ENCODE peak calls at places on chromosomes 4 and X, in nine cellular contexts. One of them, this sample, is unnamed.

GRCh38 chr4:26590639-26591038 is 6.8 kb downstream of the TBC1D19 start:
- DNase-seq in GM04504: no peak
- DNase-seq in substantia nigra: no peak
- DNase-seq in Right ventricle myocardium superior: no peak
- DNase-seq in upper lobe of left lung: no peak
- DNase-seq in NCI-H2029: no peak
- DNase-seq in Panc1: no peak
- DNase-seq in activated naive CD4-positive, alpha-beta T cell treated with anti-CD3 and anti-CD28 coated beads, Interleukin-2, amount 50 U/mL, for 72 hours: no peak
- DNase-seq in activated CD4-positive, alpha-beta T cell treated with anti-CD3 and anti-CD28 coated beads, Interleukin-2, amount 50 U/mL, for 1 hour: no peak
- DNase-seq in this sample: no peak

GRCh38 chr4:12975511-12975910 is 508.6 kb downstream of the RAB28 start:
- DNase-seq in activated naive CD4-positive, alpha-beta T cell treated with anti-CD3 and anti-CD28 coated beads, Interleukin-2, amount 50 U/mL, for 72 hours: no peak
- DNase-seq in substantia nigra: no peak
- DNase-seq in NCI-H2029: no peak
- DNase-seq in Panc1: no peak
- DNase-seq in upper lobe of left lung: no peak
- DNase-seq in activated CD4-positive, alpha-beta T cell treated with anti-CD3 and anti-CD28 coated beads, Interleukin-2, amount 50 U/mL, for 1 hour: no peak
- DNase-seq in Right ventricle myocardium superior: no peak
- DNase-seq in GM04504: no peak
- DNase-seq in this sample: no peak

GRCh38 chrX:335758-336155 is 17.2 kb upstream of the GTPBP6 start:
- DNase-seq in activated naive CD4-positive, alpha-beta T cell treated with anti-CD3 and anti-CD28 coated beads, Interleukin-2, amount 50 U/mL, for 72 hours: no peak
- DNase-seq in Panc1: no peak
- DNase-seq in activated CD4-positive, alpha-beta T cell treated with anti-CD3 and anti-CD28 coated beads, Interleukin-2, amount 50 U/mL, for 1 hour: no peak
- DNase-seq in Right ventricle myocardium superior: peak
- DNase-seq in NCI-H2029: no peak
- DNase-seq in substantia nigra: no peak
- DNase-seq in GM04504: no peak
- DNase-seq in upper lobe of left lung: no peak
- DNase-seq in this sample: peak

GRCh38 chrX:94751611-94752010 is 1077.6 kb downstream of the FAM133A start:
- DNase-seq in Right ventricle myocardium superior: no peak
- DNase-seq in upper lobe of left lung: no peak
- DNase-seq in GM04504: no peak
- DNase-seq in NCI-H2029: no peak
- DNase-seq in activated CD4-positive, alpha-beta T cell treated with anti-CD3 and anti-CD28 coated beads, Interleukin-2, amount 50 U/mL, for 1 hour: no peak
- DNase-seq in substantia nigra: no peak
- DNase-seq in Panc1: no peak
- DNase-seq in activated naive CD4-positive, alpha-beta T cell treated with anti-CD3 and anti-CD28 coated beads, Interleukin-2, amount 50 U/mL, for 72 hours: no peak
- DNase-seq in this sample: no peak

GRCh38 chr4:8729408-8730149 is 137.0 kb downstream of the CPZ start:
- DNase-seq in NCI-H2029: no peak
- DNase-seq in upper lobe of left lung: peak
- DNase-seq in activated CD4-positive, alpha-beta T cell treated with anti-CD3 and anti-CD28 coated beads, Interleukin-2, amount 50 U/mL, for 1 hour: no peak
- DNase-seq in Right ventricle myocardium superior: no peak
- DNase-seq in GM04504: no peak
- DNase-seq in Panc1: no peak
- DNase-seq in substantia nigra: no peak
- DNase-seq in activated naive CD4-positive, alpha-beta T cell treated with anti-CD3 and anti-CD28 coated beads, Interleukin-2, amount 50 U/mL, for 72 hours: peak
- DNase-seq in this sample: peak

GRCh38 chrX:23666282-23666681 is 1.0 kb upstream of the PRDX4 start:
- DNase-seq in activated naive CD4-positive, alpha-beta T cell treated with anti-CD3 and anti-CD28 coated beads, Interleukin-2, amount 50 U/mL, for 72 hours: no peak
- DNase-seq in substantia nigra: no peak
- DNase-seq in activated CD4-positive, alpha-beta T cell treated with anti-CD3 and anti-CD28 coated beads, Interleukin-2, amount 50 U/mL, for 1 hour: no peak
- DNase-seq in Right ventricle myocardium superior: no peak
- DNase-seq in Panc1: no peak
- DNase-seq in NCI-H2029: no peak
- DNase-seq in upper lobe of left lung: no peak
- DNase-seq in GM04504: no peak
- DNase-seq in this sample: no peak

GRCh38 chr4:51906167-51906647 is 63.3 kb downstream of the DCUN1D4 start:
- DNase-seq in Right ventricle myocardium superior: no peak
- DNase-seq in GM04504: no peak
- DNase-seq in upper lobe of left lung: no peak
- DNase-seq in activated CD4-positive, alpha-beta T cell treated with anti-CD3 and anti-CD28 coated beads, Interleukin-2, amount 50 U/mL, for 1 hour: no peak
- DNase-seq in NCI-H2029: no peak
- DNase-seq in activated naive CD4-positive, alpha-beta T cell treated with anti-CD3 and anti-CD28 coated beads, Interleukin-2, amount 50 U/mL, for 72 hours: no peak
- DNase-seq in Panc1: no peak
- DNase-seq in substantia nigra: no peak
- DNase-seq in this sample: no peak

GRCh38 chrX:28847423-28847822 is 260.2 kb downstream of the IL1RAPL1 start:
- DNase-seq in upper lobe of left lung: no peak
- DNase-seq in activated CD4-positive, alpha-beta T cell treated with anti-CD3 and anti-CD28 coated beads, Interleukin-2, amount 50 U/mL, for 1 hour: no peak
- DNase-seq in Panc1: no peak
- DNase-seq in GM04504: no peak
- DNase-seq in Right ventricle myocardium superior: peak
- DNase-seq in substantia nigra: peak
- DNase-seq in NCI-H2029: no peak
- DNase-seq in activated naive CD4-positive, alpha-beta T cell treated with anti-CD3 and anti-CD28 coated beads, Interleukin-2, amount 50 U/mL, for 72 hours: no peak
- DNase-seq in this sample: peak

GRCh38 chrX:71053217-71053621 is 14.9 kb downstream of the SNX12 start:
- DNase-seq in substantia nigra: no peak
- DNase-seq in NCI-H2029: no peak
- DNase-seq in GM04504: no peak
- DNase-seq in Panc1: no peak
- DNase-seq in activated CD4-positive, alpha-beta T cell treated with anti-CD3 and anti-CD28 coated beads, Interleukin-2, amount 50 U/mL, for 1 hour: no peak
- DNase-seq in upper lobe of left lung: no peak
- DNase-seq in Right ventricle myocardium superior: peak
- DNase-seq in activated naive CD4-positive, alpha-beta T cell treated with anti-CD3 and anti-CD28 coated beads, Interleukin-2, amount 50 U/mL, for 72 hours: no peak
- DNase-seq in this sample: no peak

GRCh38 chr4:51872283-51872997 is 29.5 kb downstream of the DCUN1D4 start:
- DNase-seq in NCI-H2029: no peak
- DNase-seq in Panc1: no peak
- DNase-seq in upper lobe of left lung: no peak
- DNase-seq in activated naive CD4-positive, alpha-beta T cell treated with anti-CD3 and anti-CD28 coated beads, Interleukin-2, amount 50 U/mL, for 72 hours: no peak
- DNase-seq in Right ventricle myocardium superior: no peak
- DNase-seq in substantia nigra: no peak
- DNase-seq in activated CD4-positive, alpha-beta T cell treated with anti-CD3 and anti-CD28 coated beads, Interleukin-2, amount 50 U/mL, for 1 hour: no peak
- DNase-seq in GM04504: no peak
- DNase-seq in this sample: no peak

GRCh38 chr4:102871772-102872171 is 3.0 kb downstream of the CISD2 start:
- DNase-seq in activated CD4-positive, alpha-beta T cell treated with anti-CD3 and anti-CD28 coated beads, Interleukin-2, amount 50 U/mL, for 1 hour: no peak
- DNase-seq in Panc1: no peak
- DNase-seq in activated naive CD4-positive, alpha-beta T cell treated with anti-CD3 and anti-CD28 coated beads, Interleukin-2, amount 50 U/mL, for 72 hours: no peak
- DNase-seq in upper lobe of left lung: no peak
- DNase-seq in GM04504: no peak
- DNase-seq in NCI-H2029: no peak
- DNase-seq in substantia nigra: no peak
- DNase-seq in Right ventricle myocardium superior: no peak
- DNase-seq in this sample: no peak

GRCh38 chrX:17192111-17192510 is 182.9 kb upstream of the NHS start:
- DNase-seq in activated naive CD4-positive, alpha-beta T cell treated with anti-CD3 and anti-CD28 coated beads, Interleukin-2, amount 50 U/mL, for 72 hours: no peak
- DNase-seq in substantia nigra: no peak
- DNase-seq in Panc1: no peak
- DNase-seq in upper lobe of left lung: no peak
- DNase-seq in NCI-H2029: no peak
- DNase-seq in activated CD4-positive, alpha-beta T cell treated with anti-CD3 and anti-CD28 coated beads, Interleukin-2, amount 50 U/mL, for 1 hour: no peak
- DNase-seq in GM04504: no peak
- DNase-seq in Right ventricle myocardium superior: no peak
- DNase-seq in this sample: no peak

GRCh38 chr4:118589471-118590055 is 95.6 kb upstream of the METTL14 start:
- DNase-seq in Right ventricle myocardium superior: no peak
- DNase-seq in upper lobe of left lung: no peak
- DNase-seq in GM04504: no peak
- DNase-seq in NCI-H2029: no peak
- DNase-seq in activated naive CD4-positive, alpha-beta T cell treated with anti-CD3 and anti-CD28 coated beads, Interleukin-2, amount 50 U/mL, for 72 hours: no peak
- DNase-seq in substantia nigra: no peak
- DNase-seq in Panc1: no peak
- DNase-seq in activated CD4-positive, alpha-beta T cell treated with anti-CD3 and anti-CD28 coated beads, Interleukin-2, amount 50 U/mL, for 1 hour: no peak
- DNase-seq in this sample: no peak

GRCh38 chr4:48445704-48446103 is 37.4 kb upstream of the SLC10A4 start:
- DNase-seq in upper lobe of left lung: no peak
- DNase-seq in activated CD4-positive, alpha-beta T cell treated with anti-CD3 and anti-CD28 coated beads, Interleukin-2, amount 50 U/mL, for 1 hour: no peak
- DNase-seq in Panc1: no peak
- DNase-seq in substantia nigra: no peak
- DNase-seq in Right ventricle myocardium superior: no peak
- DNase-seq in NCI-H2029: peak
- DNase-seq in activated naive CD4-positive, alpha-beta T cell treated with anti-CD3 and anti-CD28 coated beads, Interleukin-2, amount 50 U/mL, for 72 hours: no peak
- DNase-seq in GM04504: no peak
- DNase-seq in this sample: no peak

GRCh38 chr4:54229631-54230478 is 762 bp downstream of the PDGFRA start:
- DNase-seq in Panc1: no peak
- DNase-seq in substantia nigra: no peak
- DNase-seq in NCI-H2029: no peak
- DNase-seq in activated CD4-positive, alpha-beta T cell treated with anti-CD3 and anti-CD28 coated beads, Interleukin-2, amount 50 U/mL, for 1 hour: no peak
- DNase-seq in activated naive CD4-positive, alpha-beta T cell treated with anti-CD3 and anti-CD28 coated beads, Interleukin-2, amount 50 U/mL, for 72 hours: no peak
- DNase-seq in upper lobe of left lung: no peak
- DNase-seq in GM04504: no peak
- DNase-seq in Right ventricle myocardium superior: no peak
- DNase-seq in this sample: peak

GRCh38 chrX:55908685-55909212 is 191.2 kb downstream of the RRAGB start:
- DNase-seq in Right ventricle myocardium superior: no peak
- DNase-seq in activated CD4-positive, alpha-beta T cell treated with anti-CD3 and anti-CD28 coated beads, Interleukin-2, amount 50 U/mL, for 1 hour: peak
- DNase-seq in Panc1: no peak
- DNase-seq in substantia nigra: no peak
- DNase-seq in activated naive CD4-positive, alpha-beta T cell treated with anti-CD3 and anti-CD28 coated beads, Interleukin-2, amount 50 U/mL, for 72 hours: no peak
- DNase-seq in upper lobe of left lung: no peak
- DNase-seq in NCI-H2029: no peak
- DNase-seq in GM04504: no peak
- DNase-seq in this sample: peak

GRCh38 chr4:68375667-68376559 is 26.0 kb upstream of the YTHDC1 start:
- DNase-seq in NCI-H2029: peak
- DNase-seq in activated CD4-positive, alpha-beta T cell treated with anti-CD3 and anti-CD28 coated beads, Interleukin-2, amount 50 U/mL, for 1 hour: peak
- DNase-seq in upper lobe of left lung: peak
- DNase-seq in Right ventricle myocardium superior: peak
- DNase-seq in GM04504: no peak
- DNase-seq in activated naive CD4-positive, alpha-beta T cell treated with anti-CD3 and anti-CD28 coated beads, Interleukin-2, amount 50 U/mL, for 72 hours: no peak
- DNase-seq in substantia nigra: peak
- DNase-seq in Panc1: peak
- DNase-seq in this sample: peak

GRCh38 chrX:48945517-48946348 is 11.7 kb downstream of the OTUD5 start:
- DNase-seq in substantia nigra: peak
- DNase-seq in NCI-H2029: no peak
- DNase-seq in upper lobe of left lung: peak
- DNase-seq in GM04504: no peak
- DNase-seq in activated naive CD4-positive, alpha-beta T cell treated with anti-CD3 and anti-CD28 coated beads, Interleukin-2, amount 50 U/mL, for 72 hours: no peak
- DNase-seq in activated CD4-positive, alpha-beta T cell treated with anti-CD3 and anti-CD28 coated beads, Interleukin-2, amount 50 U/mL, for 1 hour: peak
- DNase-seq in Right ventricle myocardium superior: peak
- DNase-seq in Panc1: no peak
- DNase-seq in this sample: peak

GRCh38 chr4:39151120-39151713 is 31.1 kb upstream of the WDR19 start:
- DNase-seq in substantia nigra: no peak
- DNase-seq in Right ventricle myocardium superior: no peak
- DNase-seq in Panc1: no peak
- DNase-seq in GM04504: peak
- DNase-seq in activated naive CD4-positive, alpha-beta T cell treated with anti-CD3 and anti-CD28 coated beads, Interleukin-2, amount 50 U/mL, for 72 hours: no peak
- DNase-seq in activated CD4-positive, alpha-beta T cell treated with anti-CD3 and anti-CD28 coated beads, Interleukin-2, amount 50 U/mL, for 1 hour: no peak
- DNase-seq in NCI-H2029: no peak
- DNase-seq in upper lobe of left lung: no peak
- DNase-seq in this sample: no peak

GRCh38 chrX:21770631-21771321 is 12.9 kb upstream of the SMPX start:
- DNase-seq in GM04504: no peak
- DNase-seq in Panc1: no peak
- DNase-seq in substantia nigra: no peak
- DNase-seq in Right ventricle myocardium superior: no peak
- DNase-seq in NCI-H2029: no peak
- DNase-seq in upper lobe of left lung: no peak
- DNase-seq in activated naive CD4-positive, alpha-beta T cell treated with anti-CD3 and anti-CD28 coated beads, Interleukin-2, amount 50 U/mL, for 72 hours: no peak
- DNase-seq in activated CD4-positive, alpha-beta T cell treated with anti-CD3 and anti-CD28 coated beads, Interleukin-2, amount 50 U/mL, for 1 hour: no peak
- DNase-seq in this sample: no peak

GRCh38 chrX:123339201-123339905 is 155.3 kb downstream of the GRIA3 start:
- DNase-seq in activated CD4-positive, alpha-beta T cell treated with anti-CD3 and anti-CD28 coated beads, Interleukin-2, amount 50 U/mL, for 1 hour: no peak
- DNase-seq in GM04504: peak
- DNase-seq in Right ventricle myocardium superior: no peak
- DNase-seq in upper lobe of left lung: no peak
- DNase-seq in NCI-H2029: no peak
- DNase-seq in activated naive CD4-positive, alpha-beta T cell treated with anti-CD3 and anti-CD28 coated beads, Interleukin-2, amount 50 U/mL, for 72 hours: no peak
- DNase-seq in Panc1: no peak
- DNase-seq in substantia nigra: no peak
- DNase-seq in this sample: no peak

GRCh38 chrX:133783273-133783672 is 202.1 kb downstream of the GPC3 start:
- DNase-seq in upper lobe of left lung: no peak
- DNase-seq in Right ventricle myocardium superior: no peak
- DNase-seq in activated CD4-positive, alpha-beta T cell treated with anti-CD3 and anti-CD28 coated beads, Interleukin-2, amount 50 U/mL, for 1 hour: no peak
- DNase-seq in NCI-H2029: no peak
- DNase-seq in substantia nigra: no peak
- DNase-seq in Panc1: no peak
- DNase-seq in GM04504: no peak
- DNase-seq in activated naive CD4-positive, alpha-beta T cell treated with anti-CD3 and anti-CD28 coated beads, Interleukin-2, amount 50 U/mL, for 72 hours: no peak
- DNase-seq in this sample: no peak

GRCh38 chr4:8589831-8590545 is 2.6 kb upstream of the CPZ start:
- DNase-seq in GM04504: no peak
- DNase-seq in upper lobe of left lung: no peak
- DNase-seq in Right ventricle myocardium superior: no peak
- DNase-seq in substantia nigra: no peak
- DNase-seq in NCI-H2029: no peak
- DNase-seq in activated CD4-positive, alpha-beta T cell treated with anti-CD3 and anti-CD28 coated beads, Interleukin-2, amount 50 U/mL, for 1 hour: no peak
- DNase-seq in activated naive CD4-positive, alpha-beta T cell treated with anti-CD3 and anti-CD28 coated beads, Interleukin-2, amount 50 U/mL, for 72 hours: no peak
- DNase-seq in Panc1: no peak
- DNase-seq in this sample: peak

GRCh38 chr4:137310593-137311490 is 221.5 kb downstream of the PCDH18 start:
- DNase-seq in NCI-H2029: no peak
- DNase-seq in upper lobe of left lung: no peak
- DNase-seq in activated CD4-positive, alpha-beta T cell treated with anti-CD3 and anti-CD28 coated beads, Interleukin-2, amount 50 U/mL, for 1 hour: no peak
- DNase-seq in Right ventricle myocardium superior: no peak
- DNase-seq in activated naive CD4-positive, alpha-beta T cell treated with anti-CD3 and anti-CD28 coated beads, Interleukin-2, amount 50 U/mL, for 72 hours: no peak
- DNase-seq in Panc1: no peak
- DNase-seq in GM04504: peak
- DNase-seq in substantia nigra: no peak
- DNase-seq in this sample: no peak

GRCh38 chr4:66160606-66161005 is 490.3 kb upstream of the EPHA5 start:
- DNase-seq in NCI-H2029: no peak
- DNase-seq in substantia nigra: no peak
- DNase-seq in activated naive CD4-positive, alpha-beta T cell treated with anti-CD3 and anti-CD28 coated beads, Interleukin-2, amount 50 U/mL, for 72 hours: no peak
- DNase-seq in GM04504: no peak
- DNase-seq in upper lobe of left lung: no peak
- DNase-seq in Panc1: no peak
- DNase-seq in Right ventricle myocardium superior: no peak
- DNase-seq in activated CD4-positive, alpha-beta T cell treated with anti-CD3 and anti-CD28 coated beads, Interleukin-2, amount 50 U/mL, for 1 hour: no peak
- DNase-seq in this sample: no peak

GRCh38 chrX:65600106-65600505 is 65.5 kb upstream of the LAS1L start:
- DNase-seq in substantia nigra: no peak
- DNase-seq in NCI-H2029: no peak
- DNase-seq in GM04504: no peak
- DNase-seq in activated naive CD4-positive, alpha-beta T cell treated with anti-CD3 and anti-CD28 coated beads, Interleukin-2, amount 50 U/mL, for 72 hours: no peak
- DNase-seq in Right ventricle myocardium superior: no peak
- DNase-seq in activated CD4-positive, alpha-beta T cell treated with anti-CD3 and anti-CD28 coated beads, Interleukin-2, amount 50 U/mL, for 1 hour: no peak
- DNase-seq in upper lobe of left lung: no peak
- DNase-seq in Panc1: no peak
- DNase-seq in this sample: no peak

GRCh38 chrX:138756234-138756633 is 44.7 kb upstream of the FGF13 start:
- DNase-seq in substantia nigra: no peak
- DNase-seq in upper lobe of left lung: no peak
- DNase-seq in activated naive CD4-positive, alpha-beta T cell treated with anti-CD3 and anti-CD28 coated beads, Interleukin-2, amount 50 U/mL, for 72 hours: no peak
- DNase-seq in Panc1: no peak
- DNase-seq in activated CD4-positive, alpha-beta T cell treated with anti-CD3 and anti-CD28 coated beads, Interleukin-2, amount 50 U/mL, for 1 hour: no peak
- DNase-seq in GM04504: peak
- DNase-seq in Right ventricle myocardium superior: peak
- DNase-seq in NCI-H2029: no peak
- DNase-seq in this sample: peak

GRCh38 chr4:178427663-178428062 is 985.4 kb upstream of the AGA start:
- DNase-seq in activated naive CD4-positive, alpha-beta T cell treated with anti-CD3 and anti-CD28 coated beads, Interleukin-2, amount 50 U/mL, for 72 hours: no peak
- DNase-seq in Right ventricle myocardium superior: no peak
- DNase-seq in substantia nigra: no peak
- DNase-seq in upper lobe of left lung: no peak
- DNase-seq in activated CD4-positive, alpha-beta T cell treated with anti-CD3 and anti-CD28 coated beads, Interleukin-2, amount 50 U/mL, for 1 hour: no peak
- DNase-seq in GM04504: no peak
- DNase-seq in Panc1: no peak
- DNase-seq in NCI-H2029: no peak
- DNase-seq in this sample: no peak

GRCh38 chrX:63747331-63747730 is 37.7 kb downstream of the ARHGEF9 start:
- DNase-seq in upper lobe of left lung: no peak
- DNase-seq in Right ventricle myocardium superior: no peak
- DNase-seq in substantia nigra: no peak
- DNase-seq in activated CD4-positive, alpha-beta T cell treated with anti-CD3 and anti-CD28 coated beads, Interleukin-2, amount 50 U/mL, for 1 hour: no peak
- DNase-seq in activated naive CD4-positive, alpha-beta T cell treated with anti-CD3 and anti-CD28 coated beads, Interleukin-2, amount 50 U/mL, for 72 hours: no peak
- DNase-seq in NCI-H2029: no peak
- DNase-seq in Panc1: no peak
- DNase-seq in GM04504: peak
- DNase-seq in this sample: no peak

GRCh38 chr4:15149842-15150592 is 147.7 kb downstream of the CPEB2 start:
- DNase-seq in substantia nigra: peak
- DNase-seq in GM04504: peak
- DNase-seq in upper lobe of left lung: peak
- DNase-seq in activated CD4-positive, alpha-beta T cell treated with anti-CD3 and anti-CD28 coated beads, Interleukin-2, amount 50 U/mL, for 1 hour: no peak
- DNase-seq in Panc1: no peak
- DNase-seq in Right ventricle myocardium superior: peak
- DNase-seq in activated naive CD4-positive, alpha-beta T cell treated with anti-CD3 and anti-CD28 coated beads, Interleukin-2, amount 50 U/mL, for 72 hours: no peak
- DNase-seq in NCI-H2029: peak
- DNase-seq in this sample: peak

This sample was measured in kidney.